ENCODE peak calls at places on chromosomes 11 and 22, in seven cellular contexts. One of them, this sample, is unnamed.

GRCh38 chr22:48660104-48660794 is 1167.4 kb downstream of the BRD1 start:
- DNase-seq in A549: no peak
- DNase-seq in mesendoderm: no peak
- DNase-seq in right cardiac atrium: no peak
- DNase-seq in PC-9: no peak
- DNase-seq in suprapubic skin: no peak
- DNase-seq in epithelial cell of prostate: no peak
- DNase-seq in this sample: no peak

GRCh38 chr11:128741511-128741910 is 47.6 kb downstream of the FLI1 start:
- DNase-seq in right cardiac atrium: no peak
- DNase-seq in mesendoderm: peak; percentile 63
- DNase-seq in A549: no peak
- DNase-seq in epithelial cell of prostate: no peak
- DNase-seq in PC-9: no peak
- DNase-seq in suprapubic skin: no peak
- DNase-seq in this sample: no peak

GRCh38 chr11:88508808-88509581 is 171.5 kb upstream of the CTSC start:
- DNase-seq in epithelial cell of prostate: no peak
- DNase-seq in mesendoderm: peak; percentile 69
- DNase-seq in suprapubic skin: no peak
- DNase-seq in PC-9: peak; percentile 47
- DNase-seq in A549: no peak
- DNase-seq in right cardiac atrium: peak; percentile 39
- DNase-seq in this sample: no peak

GRCh38 chr11:27524155-27524554 is 17.6 kb upstream of the LIN7C start:
- DNase-seq in right cardiac atrium: no peak
- DNase-seq in suprapubic skin: no peak
- DNase-seq in PC-9: peak; percentile 1
- DNase-seq in A549: no peak
- DNase-seq in epithelial cell of prostate: peak; percentile 36
- DNase-seq in mesendoderm: peak; percentile 83
- DNase-seq in this sample: no peak

GRCh38 chr11:8683115-8683807 is 669 bp downstream of the RPL27A start:
- DNase-seq in suprapubic skin: no peak
- DNase-seq in right cardiac atrium: no peak
- DNase-seq in mesendoderm: peak; percentile 45
- DNase-seq in epithelial cell of prostate: no peak
- DNase-seq in A549: no peak
- DNase-seq in PC-9: no peak
- DNase-seq in this sample: no peak

GRCh38 chr11:120195601-120196289 is 15.1 kb upstream of the OAF start:
- DNase-seq in epithelial cell of prostate: no peak
- DNase-seq in suprapubic skin: no peak
- DNase-seq in mesendoderm: no peak
- DNase-seq in A549: no peak
- DNase-seq in right cardiac atrium: no peak
- DNase-seq in PC-9: no peak
- DNase-seq in this sample: no peak

GRCh38 chr11:22878604-22879003 is 18.3 kb upstream of the CCDC179 start:
- DNase-seq in mesendoderm: no peak
- DNase-seq in suprapubic skin: no peak
- DNase-seq in A549: no peak
- DNase-seq in epithelial cell of prostate: no peak
- DNase-seq in PC-9: no peak
- DNase-seq in right cardiac atrium: no peak
- DNase-seq in this sample: no peak

GRCh38 chr22:43923191-43923590 is 414 bp upstream of the PNPLA3 start:
- DNase-seq in A549: no peak
- DNase-seq in PC-9: peak; percentile 22
- DNase-seq in epithelial cell of prostate: no peak
- DNase-seq in right cardiac atrium: no peak
- DNase-seq in suprapubic skin: no peak
- DNase-seq in mesendoderm: no peak
- DNase-seq in this sample: no peak

GRCh38 chr11:1857064-1857463 is 4.2 kb downstream of the LSP1 start:
- DNase-seq in right cardiac atrium: no peak
- DNase-seq in A549: no peak
- DNase-seq in mesendoderm: no peak
- DNase-seq in suprapubic skin: no peak
- DNase-seq in PC-9: no peak
- DNase-seq in epithelial cell of prostate: no peak
- DNase-seq in this sample: no peak

GRCh38 chr11:10294289-10294953 is 402 bp upstream of the SBF2 start:
- DNase-seq in A549: peak; percentile 41
- DNase-seq in mesendoderm: peak; percentile 66
- DNase-seq in PC-9: peak; percentile 43
- DNase-seq in suprapubic skin: peak; percentile 83
- DNase-seq in right cardiac atrium: peak; percentile 39
- DNase-seq in epithelial cell of prostate: no peak
- DNase-seq in this sample: peak; percentile 38

GRCh38 chr22:25382762-25383161 is 163.3 kb downstream of the CRYBB2 start:
- DNase-seq in PC-9: no peak
- DNase-seq in mesendoderm: no peak
- DNase-seq in epithelial cell of prostate: no peak
- DNase-seq in A549: no peak
- DNase-seq in right cardiac atrium: no peak
- DNase-seq in suprapubic skin: no peak
- DNase-seq in this sample: no peak

GRCh38 chr11:8292351-8292750 is 28.7 kb upstream of the LMO1 start:
- DNase-seq in epithelial cell of prostate: no peak
- DNase-seq in right cardiac atrium: no peak
- DNase-seq in mesendoderm: no peak
- DNase-seq in suprapubic skin: peak; percentile 63
- DNase-seq in A549: no peak
- DNase-seq in PC-9: no peak
- DNase-seq in this sample: no peak

GRCh38 chr11:30432177-30432576 is 109.3 kb downstream of the ARL14EP start:
- DNase-seq in A549: no peak
- DNase-seq in mesendoderm: no peak
- DNase-seq in suprapubic skin: no peak
- DNase-seq in PC-9: no peak
- DNase-seq in right cardiac atrium: no peak
- DNase-seq in epithelial cell of prostate: no peak
- DNase-seq in this sample: no peak

GRCh38 chr11:74838188-74838587 is 89.5 kb downstream of the RNF169 start:
- DNase-seq in mesendoderm: no peak
- DNase-seq in suprapubic skin: no peak
- DNase-seq in PC-9: no peak
- DNase-seq in epithelial cell of prostate: no peak
- DNase-seq in A549: no peak
- DNase-seq in right cardiac atrium: no peak
- DNase-seq in this sample: no peak

GRCh38 chr11:110176366-110177056 is 83.3 kb downstream of the ZC3H12C start:
- DNase-seq in epithelial cell of prostate: no peak
- DNase-seq in A549: no peak
- DNase-seq in PC-9: no peak
- DNase-seq in right cardiac atrium: no peak
- DNase-seq in suprapubic skin: no peak
- DNase-seq in mesendoderm: peak; percentile 66
- DNase-seq in this sample: no peak

GRCh38 chr11:80085563-80085962 is 644.7 kb upstream of the TENM4 start:
- DNase-seq in epithelial cell of prostate: no peak
- DNase-seq in mesendoderm: no peak
- DNase-seq in right cardiac atrium: no peak
- DNase-seq in PC-9: no peak
- DNase-seq in A549: no peak
- DNase-seq in suprapubic skin: no peak
- DNase-seq in this sample: no peak

GRCh38 chr11:43367382-43368178 is 8.9 kb downstream of the TTC17 start:
- DNase-seq in mesendoderm: no peak
- DNase-seq in right cardiac atrium: no peak
- DNase-seq in A549: no peak
- DNase-seq in suprapubic skin: no peak
- DNase-seq in epithelial cell of prostate: peak; percentile 29
- DNase-seq in PC-9: no peak
- DNase-seq in this sample: no peak

DNA sequence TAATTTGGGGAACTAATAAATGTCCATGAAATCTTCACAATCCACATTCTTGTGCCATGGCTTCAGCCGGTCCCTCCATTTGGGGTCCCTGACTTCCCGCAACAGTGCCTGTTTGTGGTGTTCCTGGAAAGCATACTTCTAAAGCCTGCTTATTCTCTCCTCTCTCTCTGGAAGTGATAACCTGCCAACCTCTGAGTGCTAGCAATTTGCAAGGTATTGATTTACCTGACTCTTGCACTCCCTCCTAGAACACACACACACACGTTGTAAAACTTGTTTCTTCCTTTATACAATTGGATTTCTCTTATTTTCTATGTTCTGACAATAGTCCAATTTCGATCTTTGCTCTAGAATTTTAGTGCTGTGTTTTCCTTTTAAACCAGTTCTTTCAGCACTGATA is 58.5 kb downstream of the NXPE2 start:
- DNase-seq in right cardiac atrium: no peak
- DNase-seq in suprapubic skin: no peak
- DNase-seq in epithelial cell of prostate: no peak
- DNase-seq in PC-9: no peak
- DNase-seq in mesendoderm: peak; percentile 1
- DNase-seq in A549: no peak
- DNase-seq in this sample: no peak
- H3K27ac ChIP-seq in right cardiac atrium: no peak overlapping the region
- H3K27ac ChIP-seq in suprapubic skin: no peak overlapping the region
- H3K27ac ChIP-seq in epithelial cell of prostate: no peak overlapping the region
- H3K27ac ChIP-seq in PC-9: no peak overlapping the region
- H3K27ac ChIP-seq in mesendoderm: no peak overlapping the region
- H3K27ac ChIP-seq in A549: no peak overlapping the region
- H3K27ac ChIP-seq in this sample: no peak overlapping the region

DNA sequence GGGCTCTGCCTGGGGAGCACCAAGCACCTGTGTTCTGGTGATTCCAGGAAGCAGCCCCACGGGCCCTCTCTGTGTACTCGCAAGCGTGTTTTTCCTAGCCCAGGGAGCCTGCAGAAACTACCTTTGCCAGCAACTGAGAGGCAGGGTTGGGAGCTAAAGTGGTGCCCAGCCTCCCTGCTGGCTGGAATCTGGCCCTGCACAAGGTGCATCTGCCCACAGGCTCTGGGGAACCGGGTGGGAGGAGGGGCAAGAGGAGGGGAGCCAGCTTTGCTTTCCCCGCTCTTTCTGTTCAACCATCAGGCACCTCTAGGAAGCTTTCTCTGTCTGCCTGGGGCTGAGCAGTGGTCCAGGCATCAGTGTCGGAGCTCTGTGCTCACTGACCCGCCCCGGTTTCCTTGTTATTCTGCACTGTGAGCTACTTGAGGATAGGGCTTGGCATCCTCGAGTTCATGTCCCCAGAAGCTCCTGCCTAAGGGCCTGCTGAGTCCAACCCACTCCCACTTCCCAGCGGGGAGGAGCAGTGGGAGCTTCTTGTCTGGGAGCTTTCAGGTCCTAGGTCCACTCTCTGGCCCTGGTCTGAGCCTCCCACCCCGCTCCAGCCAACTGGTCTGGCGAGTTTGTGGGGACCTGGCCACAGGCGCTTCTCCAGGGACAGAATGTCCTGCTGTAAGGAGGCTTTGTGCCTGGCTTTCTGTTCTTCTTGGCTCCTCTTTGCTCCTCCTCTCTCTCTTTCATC is 14.9 kb downstream of the DAGLA start:
- DNase-seq in A549: no peak
- DNase-seq in mesendoderm: peak; percentile 67
- DNase-seq in PC-9: peak; percentile 81
- DNase-seq in epithelial cell of prostate: no peak
- DNase-seq in suprapubic skin: peak; percentile 87
- DNase-seq in right cardiac atrium: peak; percentile 65
- DNase-seq in this sample: peak; percentile 31
- H3K27ac ChIP-seq in A549: peak overlapping the region; percentile 88
- H3K27ac ChIP-seq in mesendoderm: no peak overlapping the region
- H3K27ac ChIP-seq in PC-9: peak overlapping the region; percentile 96
- H3K27ac ChIP-seq in epithelial cell of prostate: peak overlapping the region; percentile 5
- H3K27ac ChIP-seq in suprapubic skin: peak overlapping the region; percentile 90
- H3K27ac ChIP-seq in right cardiac atrium: peak overlapping the region; percentile 84
- H3K27ac ChIP-seq in this sample: peak overlapping the region; percentile 21

GRCh38 chr11:63511349-63511748 is 5.5 kb downstream of the LGALS12 start:
- DNase-seq in epithelial cell of prostate: no peak
- DNase-seq in PC-9: no peak
- DNase-seq in mesendoderm: no peak
- DNase-seq in A549: no peak
- DNase-seq in suprapubic skin: no peak
- DNase-seq in right cardiac atrium: no peak
- DNase-seq in this sample: no peak
- H3K27ac ChIP-seq in epithelial cell of prostate: no peak overlapping the region
- H3K27ac ChIP-seq in PC-9: no peak overlapping the region
- H3K27ac ChIP-seq in mesendoderm: no peak overlapping the region
- H3K27ac ChIP-seq in A549: peak overlapping the region; percentile 10
- H3K27ac ChIP-seq in suprapubic skin: no peak overlapping the region
- H3K27ac ChIP-seq in right cardiac atrium: no peak overlapping the region
- H3K27ac ChIP-seq in this sample: peak overlapping the region; percentile 97

GRCh38 chr22:45261407-45262088 is 20.9 kb upstream of the KIAA0930 start:
- DNase-seq in right cardiac atrium: no peak
- DNase-seq in epithelial cell of prostate: no peak
- DNase-seq in PC-9: no peak
- DNase-seq in A549: no peak
- DNase-seq in mesendoderm: no peak
- DNase-seq in suprapubic skin: no peak
- DNase-seq in this sample: no peak

GRCh38 chr22:45262195-45262930 is 21.7 kb upstream of the KIAA0930 start:
- DNase-seq in right cardiac atrium: no peak
- DNase-seq in epithelial cell of prostate: no peak
- DNase-seq in A549: no peak
- DNase-seq in mesendoderm: no peak
- DNase-seq in suprapubic skin: no peak
- DNase-seq in PC-9: no peak
- DNase-seq in this sample: no peak

GRCh38 chr22:45265546-45265945 is 19.2 kb upstream of the UPK3A start:
- DNase-seq in epithelial cell of prostate: no peak
- DNase-seq in right cardiac atrium: no peak
- DNase-seq in A549: no peak
- DNase-seq in mesendoderm: no peak
- DNase-seq in PC-9: no peak
- DNase-seq in suprapubic skin: no peak
- DNase-seq in this sample: no peak

GRCh38 chr22:45263790-45264269 is 20.9 kb upstream of the UPK3A start:
- DNase-seq in right cardiac atrium: peak; percentile 83
- DNase-seq in PC-9: peak; percentile 71
- DNase-seq in mesendoderm: peak; percentile 88
- DNase-seq in A549: peak; percentile 81
- DNase-seq in suprapubic skin: peak; percentile 91
- DNase-seq in epithelial cell of prostate: peak; percentile 68
- DNase-seq in this sample: peak; percentile 55

GRCh38 chr22:45262931-45263789 is 21.6 kb upstream of the UPK3A start:
- DNase-seq in right cardiac atrium: no peak
- DNase-seq in suprapubic skin: no peak
- DNase-seq in PC-9: no peak
- DNase-seq in A549: no peak
- DNase-seq in epithelial cell of prostate: no peak
- DNase-seq in mesendoderm: peak; percentile 36
- DNase-seq in this sample: no peak
- H3K27ac ChIP-seq in right cardiac atrium: no peak overlapping the region
- H3K27ac ChIP-seq in suprapubic skin: peak overlapping the region; percentile 52
- H3K27ac ChIP-seq in PC-9: no peak overlapping the region
- H3K27ac ChIP-seq in A549: peak overlapping the region; percentile 87
- H3K27ac ChIP-seq in epithelial cell of prostate: peak overlapping the region; percentile 1
- H3K27ac ChIP-seq in mesendoderm: no peak overlapping the region
- H3K27ac ChIP-seq in this sample: no peak overlapping the region

This sample was measured in substantia nigra.